ENCODE peak calls at places on chromosomes 13 and 19, in eight cellular contexts. Z is psoas muscle, E is OCI-LY7, P is neural progenitor cell, U is dorsolateral prefrontal cortex, M is lung, V is breast epithelium, C is tibial nerve. X is an unnamed sample.

GRCh38 chr19:44050740-44051653 is 839 bp upstream of the ZNF223 start:
- DNase-seq in Z (no peak), E (no peak), P (no peak), U (no peak), M (no peak), V (peak; percentile 54), C (no peak), X (no peak)

GRCh38 chr13:73090116-73090811 is 31.5 kb downstream of the KLF5 start:
- DNase-seq in Z (no peak), E (no peak), P (no peak), U (no peak), M (peak; percentile 43), V (no peak), C (no peak), X (no peak)

GRCh38 chr13:80871481-80871880 is 530.6 kb upstream of the SPRY2 start:
- DNase-seq in Z (no peak), E (no peak), P (no peak), U (no peak), M (no peak), V (no peak), C (no peak), X (no peak)

GRCh38 chr19:48551437-48552302 is at the start of gene SULT2B1:
- DNase-seq in Z (no peak), E (no peak), P (no peak), U (no peak), M (peak; percentile 54), V (peak; percentile 89), C (no peak), X (no peak)

GRCh38 chr13:80527400-80527799 is 186.5 kb upstream of the SPRY2 start:
- DNase-seq in Z (no peak), E (no peak), P (no peak), U (no peak), M (no peak), V (no peak), C (no peak), X (no peak)

GRCh38 chr13:107516517-107516916 is 698.8 kb downstream of the LIG4 start:
- DNase-seq in Z (no peak), E (no peak), P (no peak), U (no peak), M (no peak), V (no peak), C (no peak), X (no peak)

GRCh38 chr19:51128227-51128626 is 3.5 kb downstream of the SIGLEC9 start:
- DNase-seq in Z (no peak), E (no peak), P (no peak), U (peak; percentile 29), M (no peak), V (peak; percentile 22), C (no peak), X (no peak)

GRCh38 chr13:42832341-42833153 is 51.2 kb downstream of the FAM216B start:
- DNase-seq in Z (no peak), E (no peak), P (no peak), U (no peak), M (no peak), V (no peak), C (no peak), X (no peak)

GRCh38 chr13:50951366-50951765 is 41.8 kb downstream of the RNASEH2B start:
- DNase-seq in Z (no peak), E (no peak), P (no peak), U (no peak), M (no peak), V (no peak), C (no peak), X (no peak)

GRCh38 chr13:46089213-46089612 is 15.6 kb downstream of the CPB2 start:
- DNase-seq in Z (no peak), E (no peak), P (no peak), U (no peak), M (no peak), V (no peak), C (no peak), X (no peak)

GRCh38 chr19:48145596-48146254 is 24.4 kb downstream of the LIG1 start:
- DNase-seq in Z (no peak), E (no peak), P (no peak), U (no peak), M (no peak), V (no peak), C (no peak), X (no peak)

GRCh38 chr19:9847087-9847671 is 12.1 kb downstream of the PIN1 start:
- DNase-seq in Z (peak; percentile 71), E (no peak), P (peak; percentile 56), U (peak; percentile 73), M (peak; percentile 39), V (no peak), C (no peak), X (peak; percentile 69)

GRCh38 chr19:33125929-33126388 is 6.0 kb upstream of the WDR88 start:
- DNase-seq in Z (no peak), E (peak; percentile 59), P (peak; percentile 72), U (no peak), M (peak; percentile 53), V (no peak), C (no peak), X (peak; percentile 40)

GRCh38 chr13:30809787-30810186 is 74.4 kb downstream of the ALOX5AP start:
- DNase-seq in Z (no peak), E (no peak), P (no peak), U (no peak), M (no peak), V (no peak), C (no peak), X (no peak)

GRCh38 chr13:48401480-48401879 is 11.4 kb downstream of the LPAR6 start:
- DNase-seq in Z (no peak), E (no peak), P (no peak), U (no peak), M (no peak), V (no peak), C (no peak), X (no peak)

GRCh38 chr13:109976206-109976997 is 190.0 kb upstream of the IRS2 start:
- DNase-seq in Z (no peak), E (no peak), P (no peak), U (no peak), M (no peak), V (no peak), C (no peak), X (no peak)

DNA sequence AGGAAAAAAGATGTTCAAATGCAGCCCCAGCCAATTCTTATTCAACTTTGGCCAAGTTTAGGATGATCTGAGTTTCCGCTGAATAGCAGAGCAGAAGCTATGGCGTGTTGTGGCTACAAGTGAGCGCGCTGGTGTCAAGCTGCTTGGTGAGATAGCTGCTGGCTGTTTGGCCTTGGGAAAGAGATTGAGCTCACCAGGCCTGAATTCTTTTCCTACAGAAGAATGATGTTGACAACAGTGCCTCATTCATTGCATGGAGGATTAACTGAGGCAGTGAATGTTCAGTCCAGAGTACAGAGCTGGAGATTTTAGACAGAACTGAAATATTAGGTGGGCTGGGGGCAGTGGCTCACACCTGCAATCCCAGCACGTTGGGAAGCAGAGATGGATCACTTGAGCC is 31.5 kb upstream of the MAP3K10 start:
- DNase-seq in Z (no peak), E (no peak), P (no peak), U (no peak), M (no peak), V (no peak), C (no peak), X (no peak)
- H3K27ac ChIP-seq in Z (no peak overlapping the region), E (no peak overlapping the region), P (no peak overlapping the region), U (no peak overlapping the region), M (no peak overlapping the region), V (no peak overlapping the region), C (no peak overlapping the region), X (no peak overlapping the region)

DNA sequence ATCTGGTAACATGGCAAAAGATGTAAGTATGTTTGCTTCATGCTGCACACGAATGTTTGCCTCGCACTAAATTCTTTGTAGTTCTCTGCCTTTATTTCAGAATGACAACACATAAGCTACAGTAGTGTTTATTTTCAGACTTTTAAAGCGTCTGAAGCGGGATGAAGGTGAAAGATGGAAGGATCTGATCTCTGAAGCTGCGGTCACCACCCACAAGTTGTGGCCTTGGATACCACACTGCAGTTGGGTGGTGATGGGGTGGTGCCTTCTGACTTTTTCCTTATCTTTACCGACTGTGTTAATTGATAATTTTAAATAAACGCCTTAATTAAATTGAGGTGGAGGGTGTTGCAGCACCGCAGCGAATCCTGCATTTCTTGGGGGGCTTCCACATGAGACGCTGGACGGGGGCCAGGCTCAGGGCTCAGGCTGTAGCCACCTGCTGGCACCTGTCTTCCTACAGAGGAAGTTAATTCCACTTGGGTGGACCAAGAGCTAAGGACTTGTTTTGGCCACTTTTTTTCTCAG is 1.3 kb downstream of the TFDP1 start:
- DNase-seq in Z (no peak), E (no peak), P (no peak), U (no peak), M (no peak), V (peak; percentile 33), C (no peak), X (peak; percentile 6)
- TF ChIP-seq CTCF in Z (no peak), E (no peak), P (no peak), U (no peak), M (no peak), V (no peak), C (no peak), X (no peak)

GRCh38 chr19:46299004-46299509 is 2.2 kb downstream of the HIF3A start:
- DNase-seq in Z (peak; percentile 90), E (no peak), P (no peak), U (peak; percentile 82), M (peak; percentile 96), V (peak; percentile 99), C (peak; percentile 97), X (peak; percentile 98)
- H3K27ac ChIP-seq in Z (peak overlapping the region; percentile 74), E (no peak overlapping the region), P (no peak overlapping the region), U (peak overlapping the region; percentile 88), M (peak overlapping the region; percentile 97), V (peak overlapping the region; percentile 74), C (peak overlapping the region; percentile 91), X (peak overlapping the region; percentile 85)

DNA sequence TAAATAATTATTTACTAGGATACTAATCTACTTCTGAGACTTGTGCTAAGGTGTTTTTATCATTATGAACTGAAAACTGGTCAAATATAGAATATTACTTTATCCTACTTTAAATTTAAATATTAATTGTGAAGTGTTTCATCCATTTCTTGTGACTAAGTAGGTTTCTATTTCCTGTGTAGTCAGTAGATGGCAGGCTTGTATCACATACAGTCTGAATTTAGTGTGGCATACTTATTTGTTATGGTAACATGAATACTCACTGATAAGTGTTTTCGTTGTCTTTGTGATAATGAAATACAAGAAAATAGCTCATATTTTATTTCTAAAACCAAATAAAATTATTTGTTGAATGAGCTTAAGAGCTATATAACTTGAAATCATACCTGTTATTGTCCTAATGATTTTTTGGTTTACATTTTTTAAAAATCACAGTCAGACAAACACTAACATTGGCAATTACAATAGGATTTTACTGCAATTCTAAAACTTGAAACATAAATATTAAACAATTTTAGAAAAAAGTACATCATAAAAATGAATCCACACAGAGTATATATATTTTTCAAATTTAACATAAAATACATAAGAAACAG is 904.6 kb upstream of the PCDH20 start:
- DNase-seq in Z (no peak), E (peak; percentile 76), P (peak; percentile 45), U (no peak), M (no peak), V (no peak), C (no peak), X (no peak)
- TF ChIP-seq CTCF in Z (peak; percentile 41), E (peak; percentile 96), P (peak; percentile 77), U (peak; percentile 54), M (no peak), V (no peak), C (peak; percentile 47), X (peak; percentile 10)